ENCODE peak calls at places on chromosomes 11 and 22, in four cellular contexts. I is mesenchymal stem cell, N is WERI-Rb-1, Z is small intestine. K is an unnamed sample. For H3K27me3, the result is how much of the 10 kb centered on the place peaks cover.

GRCh38 chr22:48332438-48333322 is 1495.0 kb downstream of the BRD1 start:
- DNase-seq in Z (no peak), N (no peak), I (no peak), K (no peak)

GRCh38 chr22:36773935-36774334 is 2.0 kb downstream of the IFT27 start:
- DNase-seq in I (peak), Z (peak), N (no peak), K (peak)

GRCh38 chr11:111565111-111565720 is 24.7 kb downstream of the LAYN start:
- DNase-seq in Z (peak), N (peak), I (peak), K (peak)

GRCh38 chr22:29830585-29830984 is 7.5 kb downstream of the ASCC2 start:
- DNase-seq in N (no peak), Z (no peak), I (no peak), K (no peak)

GRCh38 chr11:123190504-123190903 is 4.5 kb downstream of the CLMP start:
- DNase-seq in I (no peak), N (no peak), Z (no peak), K (no peak)

GRCh38 chr11:91295591-91295990 is 929.0 kb upstream of the FAT3 start:
- DNase-seq in Z (no peak), I (peak), N (no peak), K (no peak)

GRCh38 chr22:23097412-23098229 is 27.3 kb downstream of the GNAZ start:
- DNase-seq in I (no peak), N (no peak), Z (no peak), K (no peak)

GRCh38 chr11:133955091-133955846 is 1.5 kb downstream of the IGSF9B start:
- DNase-seq in I (no peak), Z (no peak), N (no peak), K (no peak)

GRCh38 chr11:15662285-15662684 is 547.6 kb downstream of the INSC start:
- DNase-seq in I (no peak), N (no peak), Z (no peak), K (no peak)

GRCh38 chr11:75140269-75141138 is 10.4 kb upstream of the SLCO2B1 start:
- DNase-seq in N (peak), Z (peak), I (peak), K (peak)

GRCh38 chr11:46183819-46184218 is 62.6 kb upstream of the PHF21A start:
- DNase-seq in Z (peak), N (no peak), I (peak), K (no peak)

GRCh38 chr22:22935546-22936157 is 48.0 kb downstream of the IGLL5 start:
- DNase-seq in I (no peak), Z (no peak), N (no peak), K (no peak)

GRCh38 chr11:132123854-132124835 is 753.7 kb downstream of the NTM start:
- DNase-seq in I (no peak), N (no peak), Z (no peak), K (no peak)
- H3K27me3 ChIP-seq in I (under half), N (under half), Z (under half), K (under half)

GRCh38 chr22:46673205-46673604 is 53.0 kb downstream of the GRAMD4 start:
- DNase-seq in I (no peak), N (no peak), Z (no peak), K (no peak)

GRCh38 chr22:46674906-46675305 is 54.7 kb downstream of the GRAMD4 start:
- DNase-seq in Z (no peak), I (no peak), N (no peak), K (no peak)

GRCh38 chr22:46672731-46673130 is 52.5 kb downstream of the GRAMD4 start:
- DNase-seq in I (no peak), N (no peak), Z (peak), K (no peak)

GRCh38 chr22:46674367-46674781 is 54.2 kb downstream of the GRAMD4 start:
- DNase-seq in Z (peak), I (no peak), N (no peak), K (no peak)

DNA sequence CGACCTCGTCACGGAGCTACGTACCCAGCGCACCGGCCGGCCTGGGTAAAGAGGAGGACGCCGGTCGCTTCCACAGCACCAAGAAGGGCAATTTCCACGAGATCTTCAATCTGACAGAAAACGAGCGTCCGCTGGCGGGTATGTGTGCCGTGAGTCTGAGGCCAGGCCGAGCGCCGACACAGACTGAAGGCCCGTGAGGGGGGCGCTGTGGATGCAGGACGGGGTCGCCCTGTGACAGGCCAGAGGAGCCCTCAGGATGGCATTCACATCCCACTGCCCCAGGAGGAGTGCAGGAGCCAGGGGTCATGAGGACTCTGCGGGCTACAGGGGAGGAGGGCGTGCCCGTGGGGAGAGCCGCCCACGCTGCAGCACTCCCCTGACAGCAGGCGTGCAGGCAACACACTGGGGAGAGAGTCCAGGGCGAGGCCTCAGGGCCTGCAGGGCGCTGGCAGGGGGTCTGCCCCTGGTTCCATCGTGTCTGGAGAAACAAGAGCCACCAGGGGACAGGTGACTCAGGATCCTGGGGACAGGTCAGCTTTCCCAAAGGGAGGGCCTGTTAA is 53.6 kb downstream of the GRAMD4 start:
- DNase-seq in N (no peak), Z (no peak), I (no peak), K (no peak)
- H3K4me3 ChIP-seq in N (no peak), Z (no peak), I (no peak), K (no peak)

GRCh38 chr11:117468888-117469287 is 141.2 kb downstream of the CEP164 start:
- DNase-seq in Z (no peak), I (no peak), N (no peak), K (no peak)
- H3K27me3 ChIP-seq in Z (under half), I (under half), N (under half), K (under half)

GRCh38 chr22:38327805-38328204 is 10.6 kb upstream of the CSNK1E start:
- DNase-seq in I (peak), Z (no peak), N (no peak), K (no peak)

GRCh38 chr22:38327396-38327795 is 10.2 kb upstream of the CSNK1E start:
- DNase-seq in I (no peak), N (no peak), Z (no peak), K (peak)

GRCh38 chr22:38320605-38321402 is 3.6 kb upstream of the CSNK1E start:
- DNase-seq in I (no peak), N (no peak), Z (no peak), K (peak)

DNA sequence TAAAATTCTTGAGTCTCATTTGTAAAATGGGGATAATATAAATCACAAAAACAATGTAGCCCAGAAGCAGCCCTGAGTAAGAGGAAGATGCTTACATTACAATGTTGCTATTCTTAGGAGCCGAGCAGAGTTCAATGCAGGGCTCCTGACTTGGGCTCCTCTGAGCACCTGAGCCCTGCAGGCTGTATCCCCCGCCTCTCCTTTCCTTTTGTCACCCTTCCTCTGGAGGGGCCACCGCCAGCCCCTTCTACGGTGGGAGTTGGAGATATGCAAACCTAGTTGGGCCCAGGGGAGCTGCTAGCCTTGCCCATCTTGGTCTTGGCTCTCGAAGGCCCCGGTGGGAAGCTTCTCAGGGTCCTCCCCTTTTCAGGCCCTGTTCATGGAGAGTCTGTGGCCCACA is 8.3 kb upstream of the CSNK1E start:
- DNase-seq in I (no peak), Z (no peak), N (no peak), K (peak)
- H3K4me3 ChIP-seq in I (no peak), Z (no peak), N (no peak), K (no peak)

DNA sequence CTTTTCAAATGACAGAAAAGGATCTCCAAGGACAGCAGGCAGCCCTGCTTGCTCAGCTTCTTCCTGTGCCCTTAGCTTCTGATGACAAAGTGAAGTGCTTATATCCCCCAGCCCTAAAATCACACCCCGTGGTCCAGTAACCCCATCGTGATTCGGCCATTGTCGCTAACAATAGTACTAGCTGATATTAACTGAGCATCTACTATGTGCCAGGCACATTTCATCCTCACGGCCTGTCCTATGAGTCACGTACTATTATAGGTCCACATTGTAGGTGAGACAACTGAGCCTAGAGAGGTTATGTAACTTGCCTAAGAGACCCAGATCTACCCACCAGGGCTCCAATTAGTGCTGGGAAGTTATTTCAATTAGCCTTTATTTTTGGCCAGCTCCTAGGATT is 6.1 kb downstream of the SCN4B start:
- DNase-seq in Z (no peak), I (no peak), N (no peak), K (no peak)
- H3K27me3 ChIP-seq in Z (under half), I (half or more), N (under half), K (half or more)

DNA sequence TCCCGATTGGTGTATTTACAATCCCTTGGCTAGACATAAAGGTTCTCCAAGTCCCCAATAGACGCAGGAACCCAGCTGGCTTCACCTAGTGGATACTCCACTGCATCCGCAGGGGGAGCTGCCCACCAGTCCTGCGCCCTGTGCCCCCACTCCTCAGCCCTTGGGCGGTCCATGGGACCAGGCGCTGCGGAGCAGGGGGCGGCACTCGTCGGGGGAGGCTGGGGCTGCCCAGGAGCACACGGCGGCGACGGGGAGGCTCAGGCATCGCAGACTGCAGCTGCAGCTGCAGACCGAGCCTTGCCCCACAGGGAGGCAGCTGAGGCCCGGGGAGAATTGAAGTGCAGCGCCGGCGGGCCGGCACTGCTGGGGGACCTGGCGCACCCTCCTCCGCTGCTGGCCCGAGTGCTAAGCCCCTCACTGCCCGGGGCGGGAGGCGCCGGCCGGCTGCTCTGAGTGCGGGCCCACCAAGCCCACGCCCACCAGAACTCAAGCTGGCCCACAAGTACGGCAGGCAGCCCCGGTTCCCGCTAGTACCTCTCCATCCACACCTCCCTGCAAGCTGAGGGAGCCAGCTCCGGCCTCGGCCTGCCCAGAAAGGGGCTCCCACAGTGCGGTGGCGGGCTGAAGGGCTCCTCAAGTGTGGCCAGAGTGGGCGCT is 12.2 kb upstream of the SIK3 start:
- DNase-seq in N (no peak), I (no peak), Z (no peak), K (no peak)
- H3K4me3 ChIP-seq in N (no peak), I (no peak), Z (no peak), K (no peak)